ENCODE peak calls at places on chromosome 20, in eight cellular contexts. S is retinal pigment epithelial cell, F is tibial artery, E is brain microvascular endothelial cell, C is upper lobe of right lung, R is fibroblast of mammary gland, Q is aorta, D is NB4. U is an unnamed sample.

GRCh38 chr20:62902926-62903615 is 23.2 kb downstream of the DIDO1 start:
- DNase-seq in C (no peak), S (no peak), F (no peak), Q (no peak), R (peak), E (peak), D (no peak), U (no peak)

GRCh38 chr20:23670361-23670760 is 18.5 kb downstream of the CST4 start:
- DNase-seq in D (no peak), S (no peak), Q (no peak), C (no peak), F (no peak), E (no peak), R (no peak), U (no peak)

GRCh38 chr20:33796263-33796906 is 14.8 kb upstream of the CHMP4B start:
- DNase-seq in S (no peak), R (no peak), E (no peak), D (no peak), Q (no peak), C (peak), F (no peak), U (no peak)

GRCh38 chr20:33640287-33640686 is 21.8 kb upstream of the C20orf144 start:
- DNase-seq in Q (no peak), C (no peak), E (peak), S (no peak), F (no peak), D (no peak), R (no peak), U (no peak)

GRCh38 chr20:60784321-60784720 is 467.7 kb upstream of the CDH4 start:
- DNase-seq in R (no peak), C (no peak), E (no peak), F (no peak), S (no peak), Q (no peak), D (no peak), U (no peak)

GRCh38 chr20:48502758-48503157 is 325.0 kb downstream of the PREX1 start:
- DNase-seq in E (no peak), C (no peak), Q (no peak), R (no peak), F (no peak), S (no peak), D (no peak), U (no peak)

GRCh38 chr20:38745757-38746156 is 2.5 kb upstream of the ACTR5 start:
- DNase-seq in D (no peak), F (no peak), E (no peak), C (no peak), S (no peak), R (no peak), Q (no peak), U (no peak)

GRCh38 chr20:57514273-57514751 is 10.6 kb downstream of the CTCFL start:
- DNase-seq in F (peak), S (peak), R (peak), C (peak), Q (peak), E (peak), D (peak), U (peak)

GRCh38 chr20:52724586-52724985 is 247.6 kb upstream of the TSHZ2 start:
- DNase-seq in R (no peak), Q (no peak), E (no peak), F (no peak), S (no peak), D (no peak), C (no peak), U (no peak)

GRCh38 chr20:19552144-19552895 is 205.7 kb upstream of the RIN2 start:
- DNase-seq in F (no peak), C (peak), R (no peak), S (no peak), Q (peak), E (no peak), D (peak), U (peak)

GRCh38 chr20:52209154-52209571 is 17.6 kb upstream of the ZFP64 start:
- DNase-seq in E (no peak), S (no peak), F (no peak), R (no peak), D (no peak), Q (no peak), C (no peak), U (no peak)

DNA sequence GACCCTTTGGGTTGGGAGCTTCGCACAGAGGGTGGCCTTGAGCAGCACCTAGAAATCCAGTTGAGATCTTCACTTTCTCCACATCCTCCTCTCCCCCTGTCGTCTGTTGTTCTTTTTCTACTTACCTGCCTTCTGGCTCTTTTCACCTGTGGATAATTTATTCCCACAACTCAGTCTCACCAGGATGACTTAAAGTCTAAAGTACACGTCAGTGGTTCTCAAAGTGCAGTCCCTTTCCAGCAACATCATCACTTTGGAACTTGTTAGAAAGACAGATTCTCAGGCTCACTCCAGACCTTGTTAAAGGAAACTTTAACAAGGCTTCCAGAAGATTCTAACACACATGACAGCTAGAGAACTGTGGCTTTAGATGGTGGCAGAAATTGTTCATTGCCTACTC is 27.6 kb upstream of the BCAS1 start:
- DNase-seq in S (no peak), Q (no peak), C (no peak), R (no peak), D (no peak), F (no peak), E (no peak), U (no peak)
- H3K4me3 ChIP-seq in S (no peak), Q (no peak), C (no peak), R (no peak), D (no peak), F (no peak), E (no peak), U (no peak)

DNA sequence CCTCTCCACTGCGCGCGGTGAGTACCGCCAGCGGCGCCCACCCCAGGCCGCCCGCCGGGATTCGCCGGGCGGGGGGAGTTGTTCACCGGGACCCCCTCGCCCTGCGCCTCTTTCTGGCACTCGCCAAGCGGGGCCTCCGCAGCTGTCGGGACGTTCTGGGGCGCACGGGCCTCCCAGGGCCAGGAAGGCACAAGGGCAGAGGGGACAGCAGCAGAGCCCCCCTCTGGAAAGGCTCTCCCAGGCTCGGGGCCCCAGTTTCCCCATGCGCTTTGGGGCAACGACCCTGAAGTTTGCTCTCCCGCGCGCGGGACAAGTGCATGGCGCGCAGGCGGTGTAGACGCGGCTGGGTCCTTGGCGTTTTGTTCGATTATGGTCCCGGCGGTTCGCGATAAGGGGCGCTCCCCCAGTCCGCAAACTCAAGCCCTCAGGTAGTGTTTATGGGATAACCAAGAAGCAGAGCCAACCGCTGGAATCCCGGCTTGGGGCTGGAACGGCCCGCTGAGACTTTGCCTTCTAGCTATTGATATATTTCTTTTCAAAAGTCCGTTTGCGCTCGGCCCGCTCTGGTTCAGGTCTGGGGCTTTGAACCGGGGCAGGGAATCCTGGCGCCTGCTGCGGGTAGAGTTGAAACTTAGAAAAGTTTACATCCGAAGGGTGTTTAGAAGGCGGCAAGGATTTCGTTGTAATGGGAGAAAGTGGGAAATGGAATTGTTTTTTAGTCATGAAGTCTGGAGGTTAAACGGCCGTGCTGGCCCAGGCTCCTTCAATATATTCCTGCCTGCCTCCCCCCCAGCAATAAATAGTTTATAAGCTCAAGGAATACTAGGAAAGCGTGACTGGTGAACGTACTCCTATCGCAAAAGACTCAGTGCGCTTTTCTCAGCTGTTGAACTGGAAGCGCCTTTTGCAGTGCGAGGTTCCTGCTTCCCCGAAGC is 595 bp downstream of the EYA2 start:
- DNase-seq in C (no peak), S (peak), R (peak), Q (peak), F (peak), D (no peak), E (no peak), U (no peak)
- H3K4me3 ChIP-seq in C (peak), S (peak), R (no peak), Q (peak), F (peak), D (no peak), E (peak), U (peak)

GRCh38 chr20:9160760-9161159 is 91.9 kb downstream of the PLCB4 start:
- DNase-seq in R (peak), S (no peak), D (no peak), Q (no peak), C (no peak), E (no peak), F (no peak), U (no peak)
- H3K4me3 ChIP-seq in R (no peak), S (no peak), D (no peak), Q (no peak), C (no peak), E (no peak), F (no peak), U (no peak)

GRCh38 chr20:50596694-50597021 is 86.5 kb downstream of the PTPN1 start:
- DNase-seq in C (no peak), Q (no peak), D (no peak), R (no peak), F (no peak), E (no peak), S (no peak), U (no peak)

GRCh38 chr20:50594591-50595432 is 84.6 kb downstream of the PTPN1 start:
- DNase-seq in C (no peak), Q (no peak), F (no peak), R (no peak), S (no peak), D (peak), E (no peak), U (no peak)

GRCh38 chr20:50595988-50596693 is 86.0 kb downstream of the PTPN1 start:
- DNase-seq in D (no peak), Q (no peak), C (no peak), E (no peak), R (no peak), F (no peak), S (no peak), U (no peak)

GRCh38 chr20:50594231-50594590 is 84.0 kb downstream of the PTPN1 start:
- DNase-seq in D (peak), E (no peak), C (no peak), F (no peak), Q (no peak), R (peak), S (no peak), U (no peak)

DNA sequence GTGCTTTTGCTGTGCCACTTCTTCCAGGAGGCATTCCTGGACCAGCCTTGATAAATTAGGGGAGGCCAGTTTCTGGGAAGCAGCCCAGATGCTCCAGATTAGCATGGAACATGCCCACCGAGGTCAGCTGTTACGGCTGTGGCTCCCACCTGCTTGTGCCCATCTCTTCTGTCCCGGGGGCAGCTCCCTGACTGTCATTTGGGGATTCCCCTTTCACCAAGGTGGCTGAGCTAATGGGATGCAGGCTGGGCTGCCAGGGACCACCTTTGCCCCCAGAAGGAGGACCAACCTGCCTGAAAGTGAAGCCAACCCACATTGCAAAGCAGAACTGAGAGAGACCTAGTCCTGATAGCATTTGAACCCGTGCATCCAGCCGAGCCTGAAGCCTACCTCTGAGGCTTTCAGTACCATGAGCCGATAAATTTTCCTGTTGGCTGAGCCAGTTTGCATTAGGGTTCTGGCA is 85.3 kb downstream of the PTPN1 start:
- DNase-seq in R (no peak), C (no peak), Q (no peak), E (no peak), S (no peak), D (no peak), F (no peak), U (no peak)
- H3K4me3 ChIP-seq in R (no peak), C (no peak), Q (no peak), E (no peak), S (no peak), D (no peak), F (no peak), U (no peak)

GRCh38 chr20:46683620-46683938 is 5.7 kb downstream of the TP53RK start:
- DNase-seq in D (no peak), F (no peak), C (no peak), Q (peak), R (no peak), E (no peak), S (no peak), U (no peak)

GRCh38 chr20:46683939-46684750 is 5.1 kb downstream of the TP53RK start:
- DNase-seq in F (peak), Q (peak), E (peak), D (no peak), C (peak), R (peak), S (no peak), U (peak)

GRCh38 chr20:46682063-46682821 is 7.0 kb downstream of the TP53RK start:
- DNase-seq in E (no peak), S (no peak), R (no peak), C (no peak), F (no peak), D (no peak), Q (no peak), U (no peak)

GRCh38 chr20:46681032-46681854 is 8.0 kb downstream of the TP53RK start:
- DNase-seq in C (no peak), D (peak), E (peak), R (peak), F (peak), Q (peak), S (no peak), U (no peak)

GRCh38 chr20:46683068-46683477 is 6.2 kb downstream of the TP53RK start:
- DNase-seq in D (no peak), Q (no peak), R (no peak), C (no peak), E (no peak), S (no peak), F (no peak), U (no peak)
- H3K4me3 ChIP-seq in D (no peak), Q (no peak), R (peak), C (peak), E (no peak), S (no peak), F (no peak), U (no peak)